ENCODE peak calls at places on chromosome 15, in ten cellular contexts. One of them, this sample, is unnamed.

GRCh38 chr15:57582080-57582479 is 9.6 kb upstream of the MYZAP start:
- DNase-seq in GM23248: no peak
- DNase-seq in tibial artery: no peak
- DNase-seq in NT2/D1: no peak
- DNase-seq in astrocyte of the spinal cord: no peak
- DNase-seq in A549: no peak
- DNase-seq in PC-9: no peak
- DNase-seq in choroid plexus epithelial cell: no peak
- DNase-seq in fibroblast of lung: no peak
- DNase-seq in hepatocyte: no peak
- DNase-seq in this sample: no peak

GRCh38 chr15:81877533-81878227 is 168.1 kb downstream of the MEX3B start:
- DNase-seq in GM23248: no peak
- DNase-seq in tibial artery: no peak
- DNase-seq in NT2/D1: no peak
- DNase-seq in astrocyte of the spinal cord: peak; percentile 1
- DNase-seq in A549: no peak
- DNase-seq in PC-9: no peak
- DNase-seq in choroid plexus epithelial cell: no peak
- DNase-seq in fibroblast of lung: no peak
- DNase-seq in hepatocyte: no peak
- DNase-seq in this sample: no peak

GRCh38 chr15:74884428-74885223 is 5.2 kb upstream of the MPI start:
- DNase-seq in GM23248: peak; percentile 56
- DNase-seq in tibial artery: no peak
- DNase-seq in NT2/D1: no peak
- DNase-seq in astrocyte of the spinal cord: no peak
- DNase-seq in A549: no peak
- DNase-seq in PC-9: no peak
- DNase-seq in choroid plexus epithelial cell: no peak
- DNase-seq in fibroblast of lung: no peak
- DNase-seq in hepatocyte: no peak
- DNase-seq in this sample: no peak

GRCh38 chr15:77815015-77815414 is 182.3 kb upstream of the LINGO1 start:
- DNase-seq in GM23248: no peak
- DNase-seq in tibial artery: no peak
- DNase-seq in NT2/D1: no peak
- DNase-seq in astrocyte of the spinal cord: no peak
- DNase-seq in A549: no peak
- DNase-seq in PC-9: no peak
- DNase-seq in choroid plexus epithelial cell: no peak
- DNase-seq in fibroblast of lung: no peak
- DNase-seq in hepatocyte: no peak
- DNase-seq in this sample: no peak

GRCh38 chr15:60869851-60870250 is 359.3 kb downstream of the RORA start:
- DNase-seq in GM23248: no peak
- DNase-seq in tibial artery: no peak
- DNase-seq in NT2/D1: no peak
- DNase-seq in astrocyte of the spinal cord: no peak
- DNase-seq in A549: no peak
- DNase-seq in PC-9: no peak
- DNase-seq in choroid plexus epithelial cell: no peak
- DNase-seq in fibroblast of lung: no peak
- DNase-seq in hepatocyte: no peak
- DNase-seq in this sample: no peak

GRCh38 chr15:88275804-88276203 is 19.3 kb upstream of the NTRK3 start:
- DNase-seq in GM23248: no peak
- DNase-seq in tibial artery: no peak
- DNase-seq in NT2/D1: no peak
- DNase-seq in astrocyte of the spinal cord: no peak
- DNase-seq in A549: no peak
- DNase-seq in PC-9: no peak
- DNase-seq in choroid plexus epithelial cell: no peak
- DNase-seq in fibroblast of lung: no peak
- DNase-seq in hepatocyte: no peak
- DNase-seq in this sample: no peak

GRCh38 chr15:38351466-38351865 is 98.8 kb downstream of the SPRED1 start:
- DNase-seq in GM23248: no peak
- DNase-seq in tibial artery: no peak
- DNase-seq in NT2/D1: no peak
- DNase-seq in astrocyte of the spinal cord: no peak
- DNase-seq in A549: no peak
- DNase-seq in PC-9: no peak
- DNase-seq in choroid plexus epithelial cell: no peak
- DNase-seq in fibroblast of lung: no peak
- DNase-seq in hepatocyte: no peak
- DNase-seq in this sample: peak; percentile 68

GRCh38 chr15:92159906-92160841 is 233.5 kb upstream of the ST8SIA2 start:
- DNase-seq in GM23248: no peak
- DNase-seq in tibial artery: no peak
- DNase-seq in NT2/D1: no peak
- DNase-seq in astrocyte of the spinal cord: no peak
- DNase-seq in A549: no peak
- DNase-seq in PC-9: no peak
- DNase-seq in choroid plexus epithelial cell: no peak
- DNase-seq in fibroblast of lung: no peak
- DNase-seq in hepatocyte: no peak
- DNase-seq in this sample: no peak

GRCh38 chr15:68815598-68815997 is 5.1 kb downstream of the ANP32A start:
- DNase-seq in GM23248: peak; percentile 73
- DNase-seq in tibial artery: no peak
- DNase-seq in NT2/D1: no peak
- DNase-seq in astrocyte of the spinal cord: no peak
- DNase-seq in A549: no peak
- DNase-seq in PC-9: peak; percentile 45
- DNase-seq in choroid plexus epithelial cell: peak; percentile 23
- DNase-seq in fibroblast of lung: peak; percentile 16
- DNase-seq in hepatocyte: no peak
- DNase-seq in this sample: no peak

GRCh38 chr15:65376767-65377104 is 1.1 kb downstream of the IGDCC3 start:
- DNase-seq in GM23248: peak; percentile 11
- DNase-seq in tibial artery: no peak
- DNase-seq in NT2/D1: no peak
- DNase-seq in astrocyte of the spinal cord: no peak
- DNase-seq in A549: no peak
- DNase-seq in PC-9: no peak
- DNase-seq in choroid plexus epithelial cell: peak; percentile 27
- DNase-seq in fibroblast of lung: peak; percentile 9
- DNase-seq in hepatocyte: peak; percentile 48
- DNase-seq in this sample: no peak

GRCh38 chr15:56245871-56246814 is 2.5 kb upstream of the RFX7 start:
- DNase-seq in GM23248: peak; percentile 95
- DNase-seq in tibial artery: peak; percentile 92
- DNase-seq in NT2/D1: peak; percentile 76
- DNase-seq in astrocyte of the spinal cord: peak; percentile 91
- DNase-seq in A549: peak; percentile 90
- DNase-seq in PC-9: peak; percentile 58
- DNase-seq in choroid plexus epithelial cell: peak; percentile 92
- DNase-seq in fibroblast of lung: peak; percentile 87
- DNase-seq in hepatocyte: peak; percentile 94
- DNase-seq in this sample: peak; percentile 71

GRCh38 chr15:71790081-71790480 is 20.3 kb upstream of the NR2E3 start:
- DNase-seq in GM23248: peak; percentile 43
- DNase-seq in tibial artery: peak; percentile 61
- DNase-seq in NT2/D1: no peak
- DNase-seq in astrocyte of the spinal cord: peak; percentile 55
- DNase-seq in A549: no peak
- DNase-seq in PC-9: peak; percentile 88
- DNase-seq in choroid plexus epithelial cell: peak; percentile 75
- DNase-seq in fibroblast of lung: no peak
- DNase-seq in hepatocyte: peak; percentile 69
- DNase-seq in this sample: no peak

GRCh38 chr15:71469393-71469792 is 341.0 kb upstream of the NR2E3 start:
- DNase-seq in GM23248: peak; percentile 56
- DNase-seq in tibial artery: no peak
- DNase-seq in NT2/D1: no peak
- DNase-seq in astrocyte of the spinal cord: no peak
- DNase-seq in A549: no peak
- DNase-seq in PC-9: no peak
- DNase-seq in choroid plexus epithelial cell: peak; percentile 47
- DNase-seq in fibroblast of lung: no peak
- DNase-seq in hepatocyte: no peak
- DNase-seq in this sample: no peak

GRCh38 chr15:39584266-39584659 is 3.4 kb downstream of the THBS1 start:
- DNase-seq in GM23248: no peak
- DNase-seq in tibial artery: no peak
- DNase-seq in NT2/D1: no peak
- DNase-seq in astrocyte of the spinal cord: no peak
- DNase-seq in A549: no peak
- DNase-seq in PC-9: no peak
- DNase-seq in choroid plexus epithelial cell: no peak
- DNase-seq in fibroblast of lung: no peak
- DNase-seq in hepatocyte: no peak
- DNase-seq in this sample: no peak
- H3K4me3 ChIP-seq in GM23248: peak overlapping the region; percentile 74
- H3K4me3 ChIP-seq in tibial artery: peak overlapping the region; percentile 69
- H3K4me3 ChIP-seq in NT2/D1: no peak overlapping the region
- H3K4me3 ChIP-seq in astrocyte of the spinal cord: peak overlapping the region; percentile 68
- H3K4me3 ChIP-seq in A549: peak overlapping the region; percentile 95
- H3K4me3 ChIP-seq in PC-9: no peak overlapping the region
- H3K4me3 ChIP-seq in choroid plexus epithelial cell: no peak overlapping the region
- H3K4me3 ChIP-seq in fibroblast of lung: peak overlapping the region; percentile 96
- H3K4me3 ChIP-seq in hepatocyte: no peak overlapping the region
- H3K4me3 ChIP-seq in this sample: peak overlapping the region; percentile 77

DNA sequence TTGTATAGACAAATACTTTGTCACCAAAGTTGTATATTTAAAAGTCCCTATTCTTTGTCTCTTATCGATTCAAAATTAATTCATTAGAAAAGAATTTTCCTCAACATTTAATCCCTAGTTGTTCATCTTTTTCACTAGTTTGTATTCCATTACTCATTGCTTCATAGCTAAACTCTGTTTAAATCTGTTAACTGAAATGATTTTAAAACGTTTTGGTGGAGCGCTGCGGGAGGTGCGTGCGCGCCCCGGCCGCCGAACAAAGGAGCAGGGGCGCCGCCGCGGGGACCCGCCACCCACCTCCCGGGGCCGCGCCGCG is 56.4 kb upstream of the GOLGA8A start:
- DNase-seq in GM23248: no peak
- DNase-seq in tibial artery: no peak
- DNase-seq in NT2/D1: no peak
- DNase-seq in astrocyte of the spinal cord: no peak
- DNase-seq in A549: no peak
- DNase-seq in PC-9: no peak
- DNase-seq in choroid plexus epithelial cell: no peak
- DNase-seq in fibroblast of lung: no peak
- DNase-seq in hepatocyte: no peak
- DNase-seq in this sample: no peak
- H3K4me3 ChIP-seq in GM23248: no peak overlapping the region
- H3K4me3 ChIP-seq in tibial artery: no peak overlapping the region
- H3K4me3 ChIP-seq in NT2/D1: peak overlapping the region; percentile 57
- H3K4me3 ChIP-seq in astrocyte of the spinal cord: no peak overlapping the region
- H3K4me3 ChIP-seq in A549: no peak overlapping the region
- H3K4me3 ChIP-seq in PC-9: no peak overlapping the region
- H3K4me3 ChIP-seq in choroid plexus epithelial cell: no peak overlapping the region
- H3K4me3 ChIP-seq in fibroblast of lung: no peak overlapping the region
- H3K4me3 ChIP-seq in hepatocyte: no peak overlapping the region
- H3K4me3 ChIP-seq in this sample: no peak overlapping the region

GRCh38 chr15:76340802-76341365 is 4.3 kb downstream of the ISL2 start:
- DNase-seq in GM23248: peak; percentile 35
- DNase-seq in tibial artery: no peak
- DNase-seq in NT2/D1: no peak
- DNase-seq in astrocyte of the spinal cord: no peak
- DNase-seq in A549: no peak
- DNase-seq in PC-9: no peak
- DNase-seq in choroid plexus epithelial cell: no peak
- DNase-seq in fibroblast of lung: no peak
- DNase-seq in hepatocyte: peak; percentile 35
- DNase-seq in this sample: no peak

GRCh38 chr15:76340198-76340801 is 3.7 kb downstream of the ISL2 start:
- DNase-seq in GM23248: peak; percentile 62
- DNase-seq in tibial artery: peak; percentile 68
- DNase-seq in NT2/D1: no peak
- DNase-seq in astrocyte of the spinal cord: peak; percentile 42
- DNase-seq in A549: no peak
- DNase-seq in PC-9: no peak
- DNase-seq in choroid plexus epithelial cell: no peak
- DNase-seq in fibroblast of lung: peak; percentile 55
- DNase-seq in hepatocyte: peak; percentile 38
- DNase-seq in this sample: no peak

GRCh38 chr15:76342382-76343201 is 6.0 kb downstream of the ISL2 start:
- DNase-seq in GM23248: no peak
- DNase-seq in tibial artery: no peak
- DNase-seq in NT2/D1: no peak
- DNase-seq in astrocyte of the spinal cord: no peak
- DNase-seq in A549: no peak
- DNase-seq in PC-9: no peak
- DNase-seq in choroid plexus epithelial cell: no peak
- DNase-seq in fibroblast of lung: no peak
- DNase-seq in hepatocyte: peak; percentile 44
- DNase-seq in this sample: no peak

GRCh38 chr15:76342046-76342381 is 5.4 kb downstream of the ISL2 start:
- DNase-seq in GM23248: no peak
- DNase-seq in tibial artery: no peak
- DNase-seq in NT2/D1: no peak
- DNase-seq in astrocyte of the spinal cord: no peak
- DNase-seq in A549: no peak
- DNase-seq in PC-9: no peak
- DNase-seq in choroid plexus epithelial cell: no peak
- DNase-seq in fibroblast of lung: no peak
- DNase-seq in hepatocyte: no peak
- DNase-seq in this sample: no peak

DNA sequence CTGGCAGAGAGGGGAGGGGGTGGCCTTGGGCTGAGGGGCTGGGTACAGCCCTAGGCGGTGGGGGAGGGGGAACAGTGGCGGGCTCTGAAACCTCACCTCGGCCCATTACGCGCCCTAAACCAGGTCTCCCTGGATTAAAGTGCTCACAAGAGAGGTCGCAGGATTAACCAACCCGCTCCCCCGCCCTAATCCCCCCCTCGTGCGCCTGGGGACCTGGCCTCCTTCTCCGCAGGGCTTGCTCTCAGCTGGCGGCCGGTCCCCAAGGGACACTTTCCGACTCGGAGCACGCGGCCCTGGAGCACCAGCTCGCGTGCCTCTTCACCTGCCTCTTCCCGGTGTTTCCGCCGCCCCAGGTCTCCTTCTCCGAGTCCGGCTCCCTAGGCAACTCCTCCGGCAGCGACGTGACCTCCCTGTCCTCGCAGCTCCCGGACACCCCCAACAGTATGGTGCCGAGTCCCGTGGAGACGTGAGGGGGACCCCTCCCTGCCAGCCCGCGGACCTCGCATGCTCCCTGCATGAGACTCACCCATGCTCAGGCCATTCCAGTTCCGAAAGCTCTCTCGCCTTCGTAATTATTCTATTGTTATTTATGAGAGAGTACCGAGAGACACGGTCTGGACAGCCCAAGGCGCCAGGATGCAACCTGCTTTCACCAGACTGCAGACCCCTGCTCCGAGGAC is 4.9 kb downstream of the ISL2 start:
- DNase-seq in GM23248: no peak
- DNase-seq in tibial artery: no peak
- DNase-seq in NT2/D1: no peak
- DNase-seq in astrocyte of the spinal cord: no peak
- DNase-seq in A549: no peak
- DNase-seq in PC-9: no peak
- DNase-seq in choroid plexus epithelial cell: no peak
- DNase-seq in fibroblast of lung: no peak
- DNase-seq in hepatocyte: no peak
- DNase-seq in this sample: no peak
- H3K4me3 ChIP-seq in GM23248: no peak overlapping the region
- H3K4me3 ChIP-seq in tibial artery: no peak overlapping the region
- H3K4me3 ChIP-seq in NT2/D1: peak overlapping the region; percentile 42
- H3K4me3 ChIP-seq in astrocyte of the spinal cord: no peak overlapping the region
- H3K4me3 ChIP-seq in A549: no peak overlapping the region
- H3K4me3 ChIP-seq in PC-9: no peak overlapping the region
- H3K4me3 ChIP-seq in choroid plexus epithelial cell: no peak overlapping the region
- H3K4me3 ChIP-seq in fibroblast of lung: no peak overlapping the region
- H3K4me3 ChIP-seq in hepatocyte: no peak overlapping the region
- H3K4me3 ChIP-seq in this sample: no peak overlapping the region

GRCh38 chr15:83378921-83379561 is 68.1 kb upstream of the SH3GL3 start:
- DNase-seq in GM23248: no peak
- DNase-seq in tibial artery: no peak
- DNase-seq in NT2/D1: no peak
- DNase-seq in astrocyte of the spinal cord: no peak
- DNase-seq in A549: no peak
- DNase-seq in PC-9: peak; percentile 47
- DNase-seq in choroid plexus epithelial cell: no peak
- DNase-seq in fibroblast of lung: no peak
- DNase-seq in hepatocyte: no peak
- DNase-seq in this sample: no peak
- H3K4me3 ChIP-seq in GM23248: peak overlapping the region; percentile 47
- H3K4me3 ChIP-seq in tibial artery: no peak overlapping the region
- H3K4me3 ChIP-seq in NT2/D1: no peak overlapping the region
- H3K4me3 ChIP-seq in astrocyte of the spinal cord: no peak overlapping the region
- H3K4me3 ChIP-seq in A549: no peak overlapping the region
- H3K4me3 ChIP-seq in PC-9: peak overlapping the region; percentile 48
- H3K4me3 ChIP-seq in choroid plexus epithelial cell: no peak overlapping the region
- H3K4me3 ChIP-seq in fibroblast of lung: no peak overlapping the region
- H3K4me3 ChIP-seq in hepatocyte: no peak overlapping the region
- H3K4me3 ChIP-seq in this sample: no peak overlapping the region